ENCODE peak calls at places on chromosomes 7 and 10, in seven cellular contexts. N is psoas muscle, V is SK-N-SH, W is left lung, B is mammary epithelial cell, I is gastrocnemius medialis, S is Peyer's patch. A is an unnamed sample.

GRCh38 chr7:98531717-98532116 is 85.4 kb upstream of the NPTX2 start:
- DNase-seq in S (no peak), W (no peak), B (no peak), I (no peak), V (no peak), N (no peak), A (no peak)

GRCh38 chr7:12403287-12404181 is at the start of gene VWDE:
- DNase-seq in B (peak), N (no peak), I (no peak), V (peak), S (peak), W (peak), A (no peak)

GRCh38 chr7:9082203-9082602 is 648.8 kb downstream of the NXPH1 start:
- DNase-seq in W (no peak), S (no peak), I (no peak), N (no peak), B (no peak), V (no peak), A (no peak)

GRCh38 chr7:16627236-16627635 is 18.3 kb downstream of the ANKMY2 start:
- DNase-seq in I (no peak), W (no peak), N (no peak), V (no peak), S (no peak), B (no peak), A (no peak)

GRCh38 chr10:7891634-7892033 is 73.3 kb downstream of the TAF3 start:
- DNase-seq in N (no peak), B (no peak), W (no peak), V (peak), S (no peak), I (no peak), A (no peak)

GRCh38 chr10:131743190-131744151 is 157.3 kb upstream of the PPP2R2D start:
- DNase-seq in B (no peak), W (no peak), V (peak), I (no peak), N (no peak), S (peak), A (no peak)

GRCh38 chr7:39810204-39810642 is 139.8 kb upstream of the CDK13 start:
- DNase-seq in B (peak), N (no peak), S (no peak), W (no peak), V (no peak), I (no peak), A (no peak)

GRCh38 chr10:73467210-73467609 is 28.6 kb downstream of the PPP3CB start:
- DNase-seq in V (no peak), S (no peak), I (no peak), N (no peak), B (no peak), W (no peak), A (no peak)

GRCh38 chr7:1474736-1475135 is 15.5 kb upstream of the MICALL2 start:
- DNase-seq in V (no peak), W (no peak), S (no peak), B (no peak), I (no peak), N (no peak), A (no peak)

GRCh38 chr7:150961510-150962284 is 16.4 kb downstream of the KCNH2 start:
- DNase-seq in W (no peak), I (no peak), S (no peak), B (no peak), V (peak), N (peak), A (no peak)

GRCh38 chr10:92047215-92047614 is 123.6 kb downstream of the BTAF1 start:
- DNase-seq in V (no peak), W (no peak), I (no peak), S (no peak), B (no peak), N (no peak), A (no peak)

GRCh38 chr7:122273117-122273516 is 31.4 kb downstream of the FEZF1 start:
- DNase-seq in I (no peak), S (no peak), N (no peak), W (no peak), V (no peak), B (no peak), A (no peak)

GRCh38 chr10:11579885-11580284 is 31.6 kb downstream of the USP6NL start:
- DNase-seq in V (no peak), I (no peak), S (no peak), N (no peak), W (no peak), B (no peak), A (no peak)

GRCh38 chr10:29254123-29255046 is 34.5 kb upstream of the LYZL1 start:
- DNase-seq in B (no peak), I (no peak), V (peak), W (no peak), S (no peak), N (no peak), A (peak)

GRCh38 chr7:132256721-132257212 is 319.5 kb downstream of the PLXNA4 start:
- DNase-seq in S (no peak), I (no peak), B (no peak), V (no peak), W (no peak), N (no peak), A (no peak)

GRCh38 chr10:129765664-129766550 is 198.2 kb downstream of the EBF3 start:
- DNase-seq in W (peak), B (no peak), V (no peak), S (peak), N (no peak), I (no peak), A (no peak)

GRCh38 chr10:11295492-11295891 is 277.8 kb downstream of the CELF2 start:
- DNase-seq in V (no peak), B (no peak), S (no peak), N (no peak), I (no peak), W (no peak), A (no peak)

GRCh38 chr7:38306136-38306535 is 32.7 kb upstream of the TARP start:
- DNase-seq in W (no peak), N (no peak), I (no peak), S (no peak), V (no peak), B (no peak), A (no peak)

GRCh38 chr7:126659124-126659523 is 593.6 kb downstream of the GRM8 start:
- DNase-seq in N (no peak), S (no peak), W (no peak), I (no peak), B (no peak), V (no peak), A (no peak)

GRCh38 chr10:86598151-86598550 is 56.2 kb upstream of the OPN4 start:
- DNase-seq in N (no peak), I (no peak), S (no peak), B (no peak), V (no peak), W (no peak), A (no peak)

GRCh38 chr10:31896972-31897384 is 31.7 kb downstream of the ARHGAP12 start:
- DNase-seq in N (no peak), I (no peak), V (no peak), S (no peak), B (peak), W (no peak), A (no peak)

GRCh38 chr10:97123713-97124112 is 62.0 kb downstream of the SLIT1 start:
- DNase-seq in N (no peak), W (no peak), B (no peak), S (no peak), I (no peak), V (no peak), A (no peak)

GRCh38 chr10:58278962-58279307 is 10.0 kb downstream of the CISD1 start:
- DNase-seq in W (no peak), V (no peak), B (no peak), S (no peak), N (no peak), I (no peak), A (no peak)

GRCh38 chr10:58278274-58278961 is 9.5 kb downstream of the CISD1 start:
- DNase-seq in V (no peak), S (no peak), I (no peak), N (no peak), B (no peak), W (no peak), A (no peak)

GRCh38 chr10:58280982-58281752 is 12.2 kb downstream of the CISD1 start:
- DNase-seq in V (no peak), W (no peak), I (no peak), N (no peak), B (peak), S (no peak), A (no peak)

GRCh38 chr10:58280485-58280884 is 11.5 kb downstream of the CISD1 start:
- DNase-seq in N (no peak), V (no peak), I (no peak), W (no peak), B (peak), S (no peak), A (peak)

GRCh38 chr10:58282615-58283014 is 13.7 kb downstream of the CISD1 start:
- DNase-seq in N (no peak), W (no peak), S (no peak), V (no peak), B (no peak), I (no peak), A (no peak)
- H3K27ac ChIP-seq in N (peak), W (no peak), S (no peak), V (no peak), B (no peak), I (no peak), A (no peak)

GRCh38 chr7:26367219-26367711 is 75.6 kb downstream of the SNX10 start:
- DNase-seq in I (no peak), B (no peak), S (no peak), V (no peak), N (no peak), W (no peak), A (no peak)

GRCh38 chr7:26368542-26368941 is 76.9 kb downstream of the SNX10 start:
- DNase-seq in N (no peak), S (no peak), B (no peak), W (no peak), I (no peak), V (no peak), A (no peak)

GRCh38 chr7:26363465-26363864 is 71.8 kb downstream of the SNX10 start:
- DNase-seq in I (no peak), V (no peak), S (no peak), W (no peak), N (no peak), B (no peak), A (no peak)

GRCh38 chr7:26365897-26366267 is 74.2 kb downstream of the SNX10 start:
- DNase-seq in B (no peak), V (no peak), N (no peak), S (no peak), W (no peak), I (no peak), A (no peak)

DNA sequence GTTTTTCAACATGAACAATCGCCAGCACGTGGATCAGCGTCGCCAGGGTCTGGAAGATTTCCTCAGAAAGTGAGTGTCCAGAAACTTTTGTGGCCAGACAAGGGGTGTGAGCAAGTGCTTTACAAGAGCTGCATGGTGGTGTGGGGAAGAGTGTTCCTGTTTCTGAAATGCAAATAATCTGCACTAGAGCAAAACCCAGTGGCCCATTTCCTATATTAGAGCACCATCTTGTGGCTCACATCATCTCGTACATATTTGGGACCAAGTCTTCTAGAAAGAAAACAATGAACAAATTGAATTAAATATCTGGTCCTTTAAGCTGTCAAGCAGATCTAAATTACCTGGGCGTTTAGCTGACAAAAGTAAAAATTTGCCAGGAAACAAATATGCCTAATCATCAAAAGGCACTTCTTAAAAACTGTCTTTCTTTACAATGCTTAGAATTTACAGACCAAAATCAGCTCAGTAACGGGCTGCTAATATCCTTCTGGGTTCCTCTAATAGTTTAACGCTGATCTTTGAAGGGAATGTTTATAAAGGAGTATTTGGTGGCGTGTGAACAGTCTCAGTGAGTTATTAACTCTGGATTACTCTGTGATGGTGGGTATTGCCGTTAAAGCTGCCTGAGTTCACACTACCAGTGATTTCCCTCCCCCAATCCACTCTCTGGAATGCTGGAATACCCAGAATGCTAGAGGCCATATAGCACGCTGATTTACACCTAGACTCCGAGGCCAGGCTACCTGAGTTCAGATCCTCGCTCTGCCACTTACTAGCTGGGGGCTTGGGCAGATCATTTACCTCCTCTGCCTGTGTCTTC is 73.6 kb downstream of the SNX10 start:
- DNase-seq in W (peak), S (no peak), I (peak), V (peak), B (peak), N (no peak), A (peak)
- TF ChIP-seq CTCF in W (peak), S (peak), I (peak), V (peak), B (peak), N (peak), A (peak)

GRCh38 chr7:44448456-44448855 is 42.0 kb downstream of the NUDCD3 start:
- DNase-seq in I (no peak), W (no peak), N (no peak), S (no peak), B (no peak), V (no peak), A (no peak)
- H3K27ac ChIP-seq in I (peak), W (no peak), N (peak), S (no peak), B (no peak), V (no peak), A (no peak)

DNA sequence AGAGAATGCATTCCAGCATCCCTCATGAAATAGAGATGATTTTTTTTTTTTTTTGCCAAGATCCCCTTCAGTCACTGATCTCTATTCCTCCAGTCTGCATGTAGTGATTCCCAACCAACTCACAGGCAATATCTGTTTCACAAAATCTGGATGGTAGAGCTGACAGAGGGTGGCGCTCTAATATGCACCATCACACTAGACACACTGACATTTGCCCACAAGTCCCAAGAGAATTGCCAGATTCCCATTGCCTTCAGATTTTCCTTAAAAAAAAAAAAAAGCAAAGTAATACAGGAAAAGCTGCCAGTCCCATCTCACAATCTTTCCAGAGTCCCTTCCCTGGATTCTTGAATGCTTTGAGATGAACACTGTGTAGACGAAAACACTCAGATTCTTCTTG is 301.0 kb downstream of the SORCS1 start:
- DNase-seq in B (no peak), N (no peak), W (no peak), V (no peak), I (no peak), S (no peak), A (no peak)
- TF ChIP-seq CTCF in B (no peak), N (no peak), W (no peak), V (no peak), I (no peak), S (no peak), A (no peak)

GRCh38 chr10:118210276-118210675 is 131.8 kb downstream of the FAM204A start:
- DNase-seq in S (no peak), N (no peak), V (no peak), B (peak), W (no peak), I (no peak), A (no peak)
- H3K27ac ChIP-seq in S (no peak), N (no peak), V (no peak), B (no peak), W (no peak), I (no peak), A (no peak)

DNA sequence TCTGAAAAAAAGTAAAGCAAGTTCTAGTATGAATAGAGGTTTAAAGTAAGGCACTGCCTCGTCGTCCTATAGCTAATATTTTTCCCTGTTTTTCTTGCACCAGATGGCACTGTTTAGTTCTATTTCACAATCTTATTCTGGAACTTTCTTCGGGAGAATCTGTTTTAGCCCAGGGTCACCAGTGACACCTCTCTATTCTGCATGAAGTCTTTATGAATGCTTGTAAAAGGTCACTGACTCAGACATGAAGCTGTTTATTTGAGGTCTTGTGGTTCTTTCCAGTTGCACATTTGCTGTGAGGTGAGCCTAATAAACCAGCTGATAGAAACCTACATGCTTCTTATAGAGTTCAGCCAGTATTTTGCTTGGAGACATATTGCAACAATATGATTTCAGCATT is 444.3 kb downstream of the AUTS2 start:
- DNase-seq in S (no peak), N (no peak), I (no peak), V (peak), B (peak), W (no peak), A (no peak)
- TF ChIP-seq CTCF in S (no peak), N (peak), I (peak), V (peak), B (peak), W (no peak), A (no peak)

DNA sequence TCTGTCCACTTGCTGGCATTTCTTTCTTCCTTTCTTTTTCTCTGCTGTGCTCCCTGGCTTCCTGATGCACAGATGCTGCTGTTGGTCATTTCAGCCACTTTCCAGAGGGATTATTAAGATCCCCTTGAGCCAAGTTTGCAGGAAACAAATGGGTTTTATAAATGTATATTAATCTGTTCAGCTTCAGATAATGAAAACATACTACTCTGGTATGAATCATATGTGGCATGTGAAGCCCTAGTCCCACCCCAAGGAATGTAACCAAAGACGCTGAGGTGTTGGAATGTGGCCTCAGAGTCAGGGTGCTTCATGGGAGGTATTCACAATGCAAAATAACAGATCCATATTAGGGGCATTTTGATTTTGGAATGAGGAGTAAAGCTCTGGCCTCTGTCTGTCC is 638.3 kb upstream of the FZD8 start:
- DNase-seq in B (no peak), S (no peak), W (no peak), I (no peak), V (no peak), N (no peak), A (peak)
- H3K27ac ChIP-seq in B (no peak), S (no peak), W (no peak), I (no peak), V (no peak), N (no peak), A (no peak)

GRCh38 chr7:101288439-101288838 is 33.2 kb downstream of the IFT22 start:
- DNase-seq in S (no peak), I (no peak), V (no peak), B (no peak), N (no peak), W (no peak), A (no peak)
- TF ChIP-seq CTCF in S (no peak), I (no peak), V (no peak), B (no peak), N (no peak), W (no peak), A (no peak)

GRCh38 chr10:89283174-89283987 is 18.5 kb upstream of the IFIT2 start:
- DNase-seq in I (no peak), B (no peak), V (peak), N (no peak), W (no peak), S (no peak), A (no peak)

GRCh38 chr10:89278034-89278535 is 23.8 kb upstream of the IFIT2 start:
- DNase-seq in S (no peak), W (no peak), I (peak), B (peak), N (no peak), V (peak), A (peak)

GRCh38 chr10:89281606-89282395 is 20.0 kb upstream of the IFIT2 start:
- DNase-seq in S (no peak), V (no peak), N (no peak), B (no peak), I (no peak), W (no peak), A (no peak)

GRCh38 chr10:89280501-89280900 is 21.3 kb upstream of the IFIT2 start:
- DNase-seq in N (no peak), W (no peak), V (no peak), S (no peak), I (no peak), B (no peak), A (no peak)

GRCh38 chr10:89279449-89279869 is 22.4 kb upstream of the IFIT2 start:
- DNase-seq in I (no peak), B (peak), W (no peak), V (no peak), N (no peak), S (no peak), A (peak)
- H3K27ac ChIP-seq in I (no peak), B (no peak), W (peak), V (peak), N (no peak), S (no peak), A (peak)

A was measured in brain microvascular endothelial cell.